ENCODE peak calls at places on chromosomes 7 and 10, in ten cellular contexts. Z is suprapubic skin, U is A549, J is transverse colon, E is stomach, B is esophagus muscularis mucosa, N is SK-N-SH, W is H1, D is K562, X is tibial nerve. O is an unnamed sample.

GRCh38 chr7:20340839-20341238 is 10.1 kb downstream of the ITGB8 start:
- DNase-seq in N (no peak), U (no peak), X (no peak), J (peak), W (no peak), E (peak), Z (no peak), D (no peak), B (no peak), O (no peak)

GRCh38 chr7:98984126-98984525 is 105.8 kb downstream of the TRRAP start:
- DNase-seq in B (no peak), D (no peak), X (no peak), E (no peak), W (no peak), N (no peak), Z (peak), U (no peak), J (no peak), O (no peak)

GRCh38 chr7:31710171-31710570 is 23.2 kb downstream of the PPP1R17 start:
- DNase-seq in X (no peak), Z (no peak), U (no peak), D (no peak), E (no peak), B (no peak), N (no peak), W (peak), J (no peak), O (no peak)

GRCh38 chr10:69649771-69650550 is 19.9 kb downstream of the FAM241B start:
- DNase-seq in E (no peak), B (no peak), Z (no peak), N (no peak), D (no peak), J (no peak), U (no peak), W (no peak), X (no peak), O (no peak)

GRCh38 chr7:85039196-85039923 is 147.5 kb downstream of the SEMA3D start:
- DNase-seq in U (no peak), D (no peak), Z (no peak), E (no peak), N (no peak), W (no peak), X (no peak), B (no peak), J (no peak), O (no peak)

GRCh38 chr7:3493499-3493898 is 192.4 kb downstream of the SDK1 start:
- DNase-seq in D (no peak), Z (no peak), W (no peak), X (no peak), N (no peak), E (no peak), B (no peak), U (no peak), J (no peak), O (no peak)

GRCh38 chr10:130136214-130137076 is at the start of gene GLRX3:
- DNase-seq in U (peak), Z (peak), N (peak), D (peak), W (peak), J (peak), X (peak), E (peak), B (peak), O (peak)

GRCh38 chr10:11016959-11017574 is 605 bp upstream of the CELF2 start:
- DNase-seq in Z (no peak), W (no peak), N (no peak), U (no peak), J (no peak), B (no peak), E (no peak), D (no peak), X (no peak), O (no peak)

GRCh38 chr7:76383089-76383944 is 24.5 kb upstream of the YWHAG start:
- DNase-seq in J (no peak), B (no peak), X (no peak), W (no peak), U (peak), N (peak), E (no peak), Z (no peak), D (peak), O (no peak)

GRCh38 chr7:137933270-137934017 is 68.4 kb downstream of the CREB3L2 start:
- DNase-seq in Z (peak), B (no peak), D (peak), N (peak), J (no peak), E (no peak), U (no peak), X (no peak), W (no peak), O (no peak)

GRCh38 chr10:89458289-89458688 is 43.9 kb downstream of the IFIT5 start:
- DNase-seq in D (no peak), J (no peak), B (no peak), X (no peak), E (no peak), W (no peak), N (no peak), Z (no peak), U (no peak), O (no peak)
- TF ChIP-seq EP300 in D (no peak), J (no peak), B (no peak), X (no peak), E (no peak), W (no peak), N (no peak), Z (no peak), U (no peak), O (no peak)

DNA sequence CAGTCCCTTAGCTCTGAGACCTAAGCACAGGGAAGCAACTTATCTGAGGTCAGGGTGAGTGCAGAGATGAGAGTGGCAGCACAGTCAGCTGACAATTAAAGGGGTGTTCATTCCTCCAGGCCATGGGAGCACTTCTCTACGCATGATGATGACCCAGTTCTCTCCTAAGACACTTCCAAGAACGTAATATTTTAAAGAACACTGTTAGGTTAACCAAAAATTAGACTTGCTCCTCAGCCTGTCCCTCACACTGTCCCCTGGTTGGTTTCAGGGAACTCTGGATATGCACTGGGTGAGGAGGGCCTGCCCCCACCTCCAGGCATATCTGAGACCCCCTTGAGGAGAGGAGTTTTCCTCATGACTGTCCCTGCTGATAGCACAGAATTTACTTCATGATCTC is 767.5 kb downstream of the GRID1 start:
- DNase-seq in U (no peak), X (no peak), J (no peak), B (peak), W (no peak), D (no peak), N (no peak), E (no peak), Z (no peak), O (no peak)
- TF ChIP-seq EP300 in U (no peak), X (no peak), J (no peak), B (no peak), W (no peak), D (no peak), N (no peak), E (no peak), Z (no peak), O (no peak)

DNA sequence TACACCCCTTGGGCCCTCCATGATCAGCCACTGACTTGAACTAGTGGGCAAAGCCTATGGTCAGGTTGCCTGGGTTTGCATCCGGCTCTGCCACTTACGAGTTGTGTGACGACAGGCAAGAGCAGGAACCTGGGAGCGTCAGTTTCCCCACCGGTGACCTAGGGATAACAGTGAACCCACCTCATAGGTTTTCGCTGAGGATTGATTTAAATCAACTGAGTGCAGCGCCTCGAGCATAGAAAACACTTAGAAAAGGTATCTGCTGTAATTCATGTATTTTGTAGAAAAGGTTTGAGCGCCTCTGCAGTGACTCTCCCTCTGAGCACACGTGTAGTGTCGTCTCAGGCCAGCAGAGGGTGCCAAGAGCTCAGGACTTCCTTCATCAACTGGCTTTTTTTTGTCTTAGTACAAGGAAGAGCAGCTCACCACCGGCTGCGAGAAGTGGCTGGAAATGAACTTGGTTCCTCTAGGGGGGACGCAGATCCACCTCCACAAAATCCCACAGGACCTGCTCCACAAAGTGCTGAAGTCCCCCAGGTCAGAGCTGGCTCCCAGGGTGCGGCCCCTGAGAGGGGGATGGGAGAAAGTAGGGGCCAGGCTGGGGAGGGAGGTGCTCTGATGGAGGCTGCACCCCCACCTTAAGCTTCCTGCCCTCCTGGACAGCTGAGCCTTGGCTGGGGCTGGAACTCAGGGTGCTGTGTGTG is 27.7 kb downstream of the BTBD16 start:
- DNase-seq in E (peak), Z (no peak), B (peak), U (peak), D (peak), X (peak), W (peak), J (peak), N (peak), O (no peak)
- TF ChIP-seq EP300 in E (no peak), Z (no peak), B (no peak), U (no peak), D (no peak), X (no peak), W (no peak), J (no peak), N (no peak), O (no peak)

GRCh38 chr7:44980393-44981034 is 1.7 kb upstream of the MYO1G start:
- DNase-seq in D (no peak), Z (peak), B (no peak), X (no peak), W (no peak), J (no peak), E (no peak), N (no peak), U (no peak), O (peak)

GRCh38 chr7:44979481-44980392 is 922 bp upstream of the MYO1G start:
- DNase-seq in X (no peak), E (no peak), W (no peak), B (no peak), U (no peak), J (no peak), N (no peak), D (no peak), Z (peak), O (no peak)

GRCh38 chr7:44982970-44983369 is 4.2 kb upstream of the MYO1G start:
- DNase-seq in Z (no peak), J (no peak), X (no peak), E (no peak), D (no peak), B (no peak), W (no peak), U (no peak), N (no peak), O (no peak)

GRCh38 chr7:44982535-44982923 is 3.7 kb upstream of the MYO1G start:
- DNase-seq in N (no peak), B (no peak), Z (no peak), D (no peak), W (no peak), E (no peak), J (no peak), X (no peak), U (no peak), O (no peak)

GRCh38 chr7:44981035-44981706 is 2.4 kb upstream of the MYO1G start:
- DNase-seq in E (no peak), D (no peak), Z (peak), U (no peak), W (no peak), X (no peak), J (no peak), N (peak), B (no peak), O (no peak)
- TF ChIP-seq EP300 in E (no peak), D (no peak), Z (no peak), U (no peak), W (no peak), X (no peak), J (no peak), N (no peak), B (no peak), O (no peak)

DNA sequence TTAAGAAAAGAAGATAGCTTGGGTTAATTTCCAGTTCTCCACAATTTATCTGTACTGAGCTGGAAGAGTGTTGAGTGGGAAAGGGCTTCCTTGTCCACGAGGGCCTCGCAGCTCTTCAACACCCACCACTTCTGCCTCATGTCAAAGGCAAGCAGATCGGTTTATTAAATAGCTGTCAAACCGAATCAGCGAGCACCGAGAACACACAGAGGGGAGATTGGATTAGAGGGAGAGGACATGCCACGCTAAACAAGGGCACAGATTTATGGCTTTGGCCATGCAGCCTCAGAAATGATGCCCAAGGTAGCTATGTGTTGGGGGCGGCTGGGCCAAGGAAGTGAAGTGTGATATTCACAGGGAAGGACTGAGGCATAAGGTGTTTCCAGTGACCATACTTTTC is 95.1 kb upstream of the TBX20 start:
- DNase-seq in W (no peak), X (no peak), Z (no peak), E (no peak), J (no peak), U (no peak), D (no peak), N (no peak), B (peak), O (no peak)
- TF ChIP-seq EP300 in W (no peak), X (no peak), Z (no peak), E (no peak), J (no peak), U (no peak), D (no peak), N (no peak), B (no peak), O (no peak)

O was measured in upper lobe of left lung.